ENCODE peak calls at places on chromosomes 11 and 22, in five cellular contexts. Z is CD4-positive, alpha-beta T cell; H is heart right ventricle; C is colonic mucosa; Q is H9. W is an unnamed sample.

GRCh38 chr11:30487200-30487898 is 98.8 kb downstream of the MPPED2 start:
- DNase-seq in H (no peak), C (no peak), Z (no peak), Q (no peak), W (no peak)

GRCh38 chr11:26399336-26399735 is 67.4 kb downstream of the ANO3 start:
- DNase-seq in C (no peak), Q (no peak), Z (no peak), H (no peak), W (no peak)

GRCh38 chr11:67436459-67437081 is 912 bp downstream of the PTPRCAP start:
- DNase-seq in H (no peak), Z (peak; percentile 60), C (no peak), Q (peak; percentile 85), W (peak; percentile 77)

GRCh38 chr11:126654886-126655806 is 299.7 kb downstream of the ST3GAL4 start:
- DNase-seq in H (no peak), Q (no peak), Z (no peak), C (no peak), W (no peak)

GRCh38 chr11:22089609-22090008 is 103.3 kb upstream of the ANO5 start:
- DNase-seq in C (no peak), H (no peak), Q (no peak), Z (no peak), W (no peak)

GRCh38 chr22:42881982-42882656 is 25.0 kb upstream of the ARFGAP3 start:
- DNase-seq in C (no peak), H (no peak), Z (no peak), Q (no peak), W (no peak)

GRCh38 chr11:72430743-72431570 is 3.4 kb downstream of the CLPB start:
- DNase-seq in C (no peak), Z (peak; percentile 9), H (no peak), Q (peak; percentile 59), W (no peak)

GRCh38 chr11:19242184-19242932 is 1.6 kb upstream of the E2F8 start:
- DNase-seq in H (no peak), C (peak; percentile 34), Q (peak; percentile 49), Z (no peak), W (no peak)

GRCh38 chr11:65743928-65744698 is 23.5 kb upstream of the RNASEH2C start:
- DNase-seq in H (no peak), Z (no peak), C (peak; percentile 68), Q (peak; percentile 82), W (no peak)

GRCh38 chr11:6196396-6196795 is 2.6 kb upstream of the OR52W1 start:
- DNase-seq in Q (no peak), C (no peak), H (no peak), Z (no peak), W (no peak)

GRCh38 chr11:86800076-86800955 is at the start of gene PRSS23:
- DNase-seq in C (peak; percentile 77), Q (peak; percentile 64), H (peak; percentile 52), Z (no peak), W (no peak)

GRCh38 chr11:22785251-22785650 is 44.4 kb downstream of the SVIP start:
- DNase-seq in H (no peak), Q (no peak), Z (no peak), C (no peak), W (no peak)

GRCh38 chr11:101797335-101797734 is 117.5 kb upstream of the CEP126 start:
- DNase-seq in Q (no peak), H (no peak), Z (no peak), C (no peak), W (peak; percentile 17)

GRCh38 chr11:6586434-6587359 is 16.7 kb downstream of the RRP8 start:
- DNase-seq in C (peak; percentile 14), Q (peak; percentile 77), Z (no peak), H (no peak), W (no peak)

GRCh38 chr11:57424802-57425564 is 1.9 kb downstream of the SLC43A3 start:
- DNase-seq in Q (no peak), Z (peak; percentile 70), C (peak; percentile 56), H (peak; percentile 85), W (peak; percentile 67)

GRCh38 chr11:131713529-131714134 is 343.2 kb downstream of the NTM start:
- DNase-seq in Z (no peak), C (no peak), H (no peak), Q (no peak), W (no peak)

GRCh38 chr22:45254388-45254787 is 13.7 kb upstream of the KIAA0930 start:
- DNase-seq in C (no peak), Z (no peak), H (no peak), Q (no peak), W (no peak)

GRCh38 chr22:28207281-28208030 is 288.4 kb upstream of the PITPNB start:
- DNase-seq in H (no peak), Z (no peak), Q (no peak), C (no peak), W (no peak)

GRCh38 chr11:46826310-46827044 is 19.6 kb downstream of the CKAP5 start:
- DNase-seq in C (peak; percentile 83), Z (peak; percentile 54), H (peak; percentile 84), Q (peak; percentile 90), W (peak; percentile 71)

GRCh38 chr11:26230021-26230420 is 101.9 kb upstream of the ANO3 start:
- DNase-seq in H (no peak), Z (no peak), Q (no peak), C (no peak), W (no peak)

GRCh38 chr11:45773271-45774022 is 31.5 kb upstream of the SLC35C1 start:
- DNase-seq in Z (no peak), H (no peak), C (no peak), Q (no peak), W (no peak)

GRCh38 chr22:33717694-33718396 is 202.4 kb downstream of the LARGE1 start:
- DNase-seq in Z (no peak), Q (no peak), C (no peak), H (peak; percentile 10), W (no peak)

GRCh38 chr11:100673063-100673462 is 14.0 kb upstream of the ARHGAP42 start:
- DNase-seq in H (no peak), Q (no peak), Z (no peak), C (no peak), W (no peak)

GRCh38 chr11:122367809-122368231 is 251.8 kb upstream of the BLID start:
- DNase-seq in C (no peak), Q (no peak), Z (no peak), H (peak; percentile 46), W (no peak)

GRCh38 chr11:99418927-99419707 is 398.4 kb downstream of the CNTN5 start:
- DNase-seq in C (no peak), Q (no peak), Z (no peak), H (no peak), W (no peak)

DNA sequence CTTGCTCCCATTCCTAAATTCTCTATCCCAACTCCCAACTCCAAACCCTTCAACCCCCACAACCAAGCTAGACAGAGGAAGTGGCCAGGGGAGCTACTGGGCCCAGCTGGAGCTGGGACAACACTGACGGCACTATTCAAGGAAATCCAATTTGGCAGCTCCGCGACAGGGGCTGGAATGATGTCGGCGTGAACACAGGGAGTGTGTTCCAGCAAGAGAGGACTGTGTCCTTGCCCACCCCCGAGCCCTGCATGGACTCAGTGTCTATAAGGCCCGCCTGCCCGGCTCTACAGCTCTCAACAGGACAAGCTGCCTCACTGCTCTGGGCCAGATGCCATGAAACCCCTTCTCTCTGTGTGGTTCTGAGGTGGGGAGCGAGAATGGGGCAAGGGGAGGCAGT is 11.3 kb downstream of the PCSK7 start:
- DNase-seq in H (peak; percentile 81), C (no peak), Q (no peak), Z (no peak), W (no peak)
- H3K27ac ChIP-seq in H (peak overlapping the region; percentile 94), C (peak overlapping the region; percentile 67), Q (no peak overlapping the region), Z (no peak overlapping the region), W (no peak overlapping the region)

GRCh38 chr22:48226026-48227013 is 1463.9 kb downstream of the TBC1D22A start:
- DNase-seq in C (no peak), H (no peak), Q (no peak), Z (no peak), W (no peak)

GRCh38 chr22:48223488-48224190 is 1461.2 kb downstream of the TBC1D22A start:
- DNase-seq in Z (no peak), H (no peak), Q (no peak), C (no peak), W (no peak)

GRCh38 chr22:48224332-48224731 is 1461.9 kb downstream of the TBC1D22A start:
- DNase-seq in C (no peak), Z (no peak), H (no peak), Q (no peak), W (no peak)

GRCh38 chr22:48228468-48228867 is 1466.0 kb downstream of the TBC1D22A start:
- DNase-seq in Q (no peak), Z (no peak), H (no peak), C (no peak), W (no peak)

DNA sequence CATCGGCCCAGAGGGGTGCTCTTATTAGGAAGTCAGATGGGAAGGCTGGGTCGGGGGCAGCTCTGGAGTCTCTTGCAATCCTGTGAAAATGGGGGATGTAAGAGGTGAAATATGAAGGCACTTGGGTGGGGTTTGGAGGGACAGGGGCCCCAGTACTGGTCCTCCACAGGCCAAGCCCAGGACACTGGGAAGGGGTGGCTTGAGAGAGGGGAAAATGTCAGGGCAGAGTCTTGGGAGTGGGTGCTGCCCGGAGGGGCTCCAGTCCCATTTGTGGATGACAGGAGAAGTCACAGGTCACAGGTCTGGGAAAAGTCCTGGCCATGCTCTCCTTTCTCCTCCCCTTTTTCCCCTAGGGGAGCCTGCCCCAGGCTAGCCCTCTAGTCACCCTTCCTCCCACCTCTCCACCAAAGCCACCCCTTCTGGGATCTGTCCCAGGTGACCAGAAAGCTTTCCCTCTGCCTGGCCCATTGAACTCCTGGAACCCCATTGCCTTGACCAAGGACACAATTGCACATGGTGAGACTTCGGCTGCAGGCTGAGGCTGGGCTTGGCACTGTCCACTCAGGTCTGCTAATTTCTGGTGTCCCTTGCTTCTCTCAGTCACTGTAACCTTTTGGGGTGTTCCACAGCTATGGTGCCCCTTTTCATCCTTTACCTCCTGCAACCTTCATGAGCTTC is 1465.0 kb downstream of the TBC1D22A start:
- DNase-seq in H (no peak), Q (no peak), C (no peak), Z (no peak), W (no peak)
- H3K9me3 ChIP-seq in H (peaks cover 8% of the 10 kb centered on the region), Q (peaks cover 5% of the 10 kb centered on the region), C (no peaks in the 10 kb centered on the region), Z (no peaks in the 10 kb centered on the region), W (no peaks in the 10 kb centered on the region)

GRCh38 chr11:12538889-12539421 is 135.3 kb upstream of the TEAD1 start:
- DNase-seq in Z (no peak), C (no peak), H (no peak), Q (no peak), W (no peak)

GRCh38 chr11:12540913-12541587 is 133.2 kb upstream of the TEAD1 start:
- DNase-seq in Q (no peak), C (no peak), H (no peak), Z (no peak), W (no peak)

GRCh38 chr11:12537778-12538401 is 136.3 kb upstream of the TEAD1 start:
- DNase-seq in Z (no peak), H (no peak), C (no peak), Q (no peak), W (no peak)

GRCh38 chr11:12540075-12540685 is 134.0 kb upstream of the TEAD1 start:
- DNase-seq in Z (no peak), Q (no peak), H (no peak), C (no peak), W (no peak)

GRCh38 chr11:12539570-12539969 is 134.7 kb upstream of the TEAD1 start:
- DNase-seq in Z (no peak), C (no peak), H (no peak), Q (no peak), W (no peak)
- H3K27ac ChIP-seq in Z (no peak overlapping the region), C (peak overlapping the region; percentile 7), H (no peak overlapping the region), Q (no peak overlapping the region), W (no peak overlapping the region)

DNA sequence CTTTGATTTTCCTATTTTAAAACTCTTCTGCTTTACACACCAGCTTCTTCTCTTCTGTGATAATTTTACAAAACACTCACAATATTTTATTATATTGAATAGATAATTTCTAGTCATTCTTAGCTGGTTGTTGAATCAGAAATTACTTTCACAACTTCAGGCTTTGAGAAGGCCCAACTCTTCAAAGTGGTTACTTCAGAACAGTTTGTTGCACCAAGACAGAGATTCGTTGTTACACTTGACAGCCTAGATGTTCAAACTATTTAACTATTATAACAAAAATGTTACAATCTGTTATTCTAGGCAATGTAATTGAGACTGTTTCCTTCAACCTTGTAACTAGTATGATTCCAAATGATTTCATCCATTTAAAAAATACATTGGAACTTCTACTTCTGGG is 333.2 kb upstream of the CHORDC1 start:
- DNase-seq in Z (no peak), C (no peak), Q (no peak), H (no peak), W (no peak)
- H3K9me3 ChIP-seq in Z (peaks cover 9% of the 10 kb centered on the region), C (no peaks in the 10 kb centered on the region), Q (no peaks in the 10 kb centered on the region), H (no peaks in the 10 kb centered on the region), W (no peaks in the 10 kb centered on the region)

W was measured in CD4-positive, alpha-beta memory T cell.